ENCODE peak calls at places on chromosomes 4 and X, in four cellular contexts. B is HepG2, N is SK-N-SH, F is GM12878. I is an unnamed sample.

GRCh38 chr4:26999689-27000088 is 139.0 kb downstream of the STIM2 start:
- DNase-seq in B (no peak), N (no peak), F (no peak), I (no peak)

GRCh38 chrX:13742397-13743176 is 8.0 kb downstream of the OFD1 start:
- DNase-seq in B (peak), N (no peak), F (peak), I (no peak)

GRCh38 chrX:46228389-46228788 is 316.8 kb downstream of the ZNF674 start:
- DNase-seq in B (no peak), N (no peak), F (no peak), I (no peak)

GRCh38 chr4:2250003-2250763 is 8.3 kb upstream of the HAUS3 start:
- DNase-seq in B (no peak), N (peak), F (no peak), I (no peak)

GRCh38 chr4:126137782-126138170 is 823.0 kb downstream of the FAT4 start:
- DNase-seq in B (no peak), N (no peak), F (no peak), I (no peak)

GRCh38 chr4:139223682-139224317 is 46.8 kb upstream of the ELF2 start:
- DNase-seq in B (no peak), N (no peak), F (no peak), I (no peak)

GRCh38 chrX:110044531-110045249 is 41.8 kb downstream of the TMEM164 start:
- DNase-seq in B (no peak), N (no peak), F (no peak), I (no peak)

GRCh38 chr4:120731561-120731960 is 191.0 kb downstream of the PRDM5 start:
- DNase-seq in B (no peak), N (no peak), F (no peak), I (no peak)

GRCh38 chrX:20421275-20421674 is 154.6 kb upstream of the RPS6KA3 start:
- DNase-seq in B (no peak), N (no peak), F (no peak), I (no peak)

GRCh38 chr4:139841464-139842195 is 176.0 kb downstream of the MGST2 start:
- DNase-seq in B (peak), N (no peak), F (no peak), I (no peak)

GRCh38 chr4:18369561-18369960 is 348.0 kb upstream of the LCORL start:
- DNase-seq in B (no peak), N (no peak), F (no peak), I (no peak)

GRCh38 chrX:39445336-39445735 is 644.1 kb downstream of the MID1IP1 start:
- DNase-seq in B (no peak), N (no peak), F (no peak), I (peak)

GRCh38 chr4:26349496-26349895 is 28.7 kb downstream of the RBPJ start:
- DNase-seq in B (no peak), N (no peak), F (no peak), I (no peak)

GRCh38 chr4:83552085-83552484 is 16.2 kb downstream of the GPAT3 start:
- DNase-seq in B (peak), N (no peak), F (no peak), I (no peak)

GRCh38 chr4:15963568-15963967 is 593 bp upstream of the FGFBP2 start:
- DNase-seq in B (no peak), N (peak), F (no peak), I (no peak)

GRCh38 chr4:52869196-52869595 is 7.1 kb downstream of the RASL11B start:
- DNase-seq in B (no peak), N (peak), F (no peak), I (no peak)

GRCh38 chr4:166021617-166022016 is 148.6 kb downstream of the TLL1 start:
- DNase-seq in B (no peak), N (no peak), F (no peak), I (no peak)

GRCh38 chr4:111283066-111283677 is 660.3 kb upstream of the PITX2 start:
- DNase-seq in B (peak), N (peak), F (no peak), I (peak)

GRCh38 chrX:55264816-55265215 is at the start of gene PAGE3:
- DNase-seq in B (no peak), N (no peak), F (no peak), I (no peak)

GRCh38 chrX:45006002-45006800 is 133.2 kb downstream of the KDM6A start:
- DNase-seq in B (no peak), N (no peak), F (no peak), I (no peak)

GRCh38 chr4:158710814-158711213 is 12.4 kb downstream of the PPID start:
- DNase-seq in B (no peak), N (no peak), F (no peak), I (no peak)

GRCh38 chrX:22392176-22392814 is 119.6 kb downstream of the CBLL2 start:
- DNase-seq in B (no peak), N (no peak), F (no peak), I (no peak)

GRCh38 chrX:141904262-141904661 is 568 bp downstream of the MAGEC1 start:
- DNase-seq in B (no peak), N (no peak), F (no peak), I (no peak)

GRCh38 chr4:3300198-3300671 is 7.4 kb downstream of the RGS12 start:
- DNase-seq in B (no peak), N (peak), F (no peak), I (peak)

GRCh38 chr4:98468744-98469143 is 189.7 kb downstream of the TSPAN5 start:
- DNase-seq in B (no peak), N (no peak), F (no peak), I (no peak)

GRCh38 chrX:28391528-28391927 is 195.7 kb upstream of the IL1RAPL1 start:
- DNase-seq in B (no peak), N (no peak), F (no peak), I (no peak)

GRCh38 chr4:161952382-161952781 is 211.4 kb downstream of the FSTL5 start:
- DNase-seq in B (no peak), N (no peak), F (no peak), I (no peak)

DNA sequence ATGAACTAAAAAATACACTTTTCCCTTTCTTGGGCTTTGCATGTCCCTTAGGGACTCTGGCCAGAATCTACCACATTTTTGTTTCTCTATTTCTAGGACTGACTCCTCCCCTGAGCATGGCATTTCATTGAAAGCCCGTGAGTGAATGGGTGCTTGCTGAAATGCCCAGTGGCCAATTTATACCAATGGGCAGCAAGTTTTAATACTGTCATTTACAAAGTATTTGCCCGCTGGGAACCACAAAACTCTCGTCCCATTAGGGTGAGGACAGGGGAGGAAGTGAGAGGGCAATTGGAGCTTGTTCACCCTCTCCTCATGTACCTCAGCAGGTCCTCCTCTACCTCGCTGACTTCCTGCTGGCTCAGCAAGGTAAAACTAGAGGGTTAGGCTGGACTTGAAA is 1.1 kb downstream of the SRPX2 start:
- DNase-seq in B (no peak), N (no peak), F (no peak), I (no peak)
- TF ChIP-seq TCF12 in B (no peak), N (no peak), F (no peak), I (no peak)

GRCh38 chr4:107380836-107381438 is 339.1 kb downstream of the PAPSS1 start:
- DNase-seq in B (no peak), N (no peak), F (no peak), I (no peak)
- TF ChIP-seq TCF12 in B (no peak), N (no peak), F (no peak), I (no peak)

GRCh38 chrX:106201502-106202178 is 33.5 kb downstream of the PWWP3B start:
- DNase-seq in B (no peak), N (no peak), F (no peak), I (peak)
- TF ChIP-seq TCF12 in B (no peak), N (no peak), F (no peak), I (no peak)

GRCh38 chr4:183412836-183413561 is 31.4 kb upstream of the CDKN2AIP start:
- DNase-seq in B (no peak), N (no peak), F (no peak), I (no peak)
- TF ChIP-seq TCF12 in B (no peak), N (no peak), F (no peak), I (no peak)

DNA sequence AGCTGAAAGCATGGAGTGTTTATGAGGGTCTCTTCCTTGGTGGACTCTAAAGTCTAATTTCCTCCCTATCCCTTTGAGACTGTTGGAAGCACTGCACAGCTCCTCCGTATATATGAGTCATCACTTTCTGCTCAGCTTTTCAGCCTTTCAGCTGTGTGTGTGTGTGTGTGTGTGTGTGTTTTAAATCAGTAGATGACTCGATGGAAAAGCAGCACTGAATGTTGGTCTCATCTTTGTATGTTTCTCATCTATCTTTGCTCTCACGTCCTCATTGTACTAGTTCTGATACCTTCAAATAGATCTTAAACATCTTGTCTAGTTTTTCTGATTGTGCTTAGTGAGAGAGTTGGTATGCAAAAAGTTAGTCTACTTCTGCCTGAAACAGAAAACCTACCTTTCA is 81.6 kb downstream of the ZFX start:
- DNase-seq in B (no peak), N (no peak), F (no peak), I (no peak)
- TF ChIP-seq TCF12 in B (no peak), N (peak), F (no peak), I (no peak)

GRCh38 chr4:107709916-107710315 is 10.1 kb downstream of the PAPSS1 start:
- DNase-seq in B (no peak), N (no peak), F (no peak), I (no peak)
- TF ChIP-seq TCF12 in B (no peak), N (no peak), F (no peak), I (no peak)

GRCh38 chr4:30630431-30630830 is 89.7 kb upstream of the PCDH7 start:
- DNase-seq in B (no peak), N (no peak), F (no peak), I (no peak)
- TF ChIP-seq TCF12 in B (no peak), N (no peak), F (no peak), I (no peak)

DNA sequence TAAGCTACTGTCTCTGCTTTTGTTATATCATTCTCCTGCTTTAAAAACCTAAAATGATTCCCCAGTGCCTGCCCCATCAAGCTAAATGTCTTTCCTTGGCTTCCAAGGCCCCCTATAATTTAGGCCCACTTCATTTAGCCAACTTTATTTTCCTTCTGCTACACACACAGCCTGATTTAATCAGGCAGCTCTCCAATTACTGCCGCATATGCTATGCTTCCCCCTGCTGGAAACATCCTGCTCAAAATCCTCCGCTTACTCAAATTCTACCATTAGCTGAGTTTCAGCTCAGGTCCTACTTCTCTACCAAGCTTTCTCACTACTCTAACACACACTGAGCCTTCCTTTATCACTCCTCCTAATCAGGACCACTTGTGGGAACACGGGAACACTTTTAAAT is 17.0 kb downstream of the LAMP2 start:
- DNase-seq in B (peak), N (peak), F (no peak), I (no peak)
- TF ChIP-seq TCF12 in B (no peak), N (no peak), F (no peak), I (no peak)

DNA sequence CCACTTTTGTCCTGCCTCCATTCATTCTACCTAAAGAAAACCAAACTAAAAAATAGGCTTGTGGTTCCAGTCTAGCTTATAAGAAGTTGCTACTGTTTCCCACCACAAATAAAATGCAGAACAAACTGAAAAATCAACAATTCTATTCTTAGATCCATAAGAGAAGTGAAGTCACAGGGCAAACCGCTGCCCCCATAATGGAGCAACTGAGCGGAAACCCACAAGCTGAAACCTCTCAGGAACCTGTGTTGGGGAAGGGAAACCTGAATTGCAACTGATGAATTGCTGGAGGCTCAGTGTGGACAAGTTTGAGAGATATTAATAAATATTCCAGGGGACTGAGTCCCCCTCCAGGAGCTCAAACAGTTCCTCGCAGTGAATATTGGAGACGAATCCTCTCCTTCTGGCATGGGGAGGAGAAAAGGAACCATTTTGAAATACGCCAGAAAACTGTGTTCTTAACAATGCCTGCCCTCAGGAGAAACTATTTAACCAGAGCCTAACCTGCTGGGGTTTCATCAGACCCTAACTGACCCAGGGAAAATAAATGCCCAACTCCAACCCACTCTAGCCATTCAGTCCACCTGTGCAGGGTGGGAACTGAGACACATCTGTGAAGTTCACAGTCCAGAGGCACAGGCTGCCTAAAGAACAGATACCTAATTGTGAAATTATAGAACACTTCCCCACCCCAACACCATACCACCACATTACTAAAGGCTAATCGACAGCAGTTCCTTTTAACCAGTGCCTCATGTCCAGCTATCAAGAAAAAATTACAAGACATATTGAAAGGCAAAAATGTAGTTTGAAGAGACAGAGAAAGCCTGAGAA is 22.8 kb upstream of the SH3RF1 start:
- DNase-seq in B (no peak), N (no peak), F (peak), I (no peak)
- TF ChIP-seq TCF12 in B (no peak), N (no peak), F (peak), I (no peak)

GRCh38 chr4:102562995-102563394 is 61.8 kb downstream of the NFKB1 start:
- DNase-seq in B (no peak), N (no peak), F (no peak), I (no peak)

GRCh38 chr4:102564399-102564921 is 63.3 kb downstream of the NFKB1 start:
- DNase-seq in B (no peak), N (no peak), F (peak), I (no peak)

GRCh38 chr4:102560743-102561341 is 59.7 kb downstream of the NFKB1 start:
- DNase-seq in B (no peak), N (no peak), F (no peak), I (no peak)

GRCh38 chr4:102557636-102558035 is 56.5 kb downstream of the NFKB1 start:
- DNase-seq in B (no peak), N (no peak), F (no peak), I (no peak)

GRCh38 chr4:102560115-102560514 is 59.0 kb downstream of the NFKB1 start:
- DNase-seq in B (no peak), N (no peak), F (no peak), I (no peak)
- TF ChIP-seq TCF12 in B (no peak), N (no peak), F (no peak), I (no peak)

I was measured in H1.